ENCODE peak calls at places on chromosomes 1 and 21, in four cellular contexts. E is IMR-90, M is K562, N is GM12878. C is an unnamed sample.

GRCh38 chr1:109623601-109624161 is 4.0 kb downstream of the AMPD2 start:
- DNase-seq in E (no peak), M (no peak), N (no peak), C (no peak)

GRCh38 chr1:22048351-22049192 is 3.9 kb upstream of the CDC42 start:
- DNase-seq in E (peak; percentile 18), M (peak; percentile 88), N (peak; percentile 75), C (no peak)

GRCh38 chr1:51973587-51974474 is 16.7 kb downstream of the RAB3B start:
- DNase-seq in E (peak; percentile 67), M (no peak), N (peak; percentile 30), C (no peak)

GRCh38 chr1:4058706-4059105 is 158.6 kb upstream of the C1orf174 start:
- DNase-seq in E (no peak), M (no peak), N (no peak), C (no peak)

GRCh38 chr1:42935313-42935624 is 23.4 kb downstream of the SLC2A1 start:
- DNase-seq in E (no peak), M (no peak), N (no peak), C (no peak)

GRCh38 chr1:156148236-156148635 is 5.1 kb upstream of the SEMA4A start:
- DNase-seq in E (no peak), M (no peak), N (peak; percentile 62), C (peak; percentile 65)

GRCh38 chr1:160997323-160998038 is 23.5 kb downstream of the F11R start:
- DNase-seq in E (peak; percentile 64), M (peak; percentile 69), N (no peak), C (peak; percentile 90)

GRCh38 chr1:162133566-162133965 is 64.1 kb downstream of the NOS1AP start:
- DNase-seq in E (no peak), M (no peak), N (no peak), C (peak; percentile 42)

GRCh38 chr21:45695086-45695485 is 51.6 kb downstream of the PCBP3 start:
- DNase-seq in E (no peak), M (no peak), N (no peak), C (no peak)

GRCh38 chr21:26758083-26758861 is 86.9 kb downstream of the ADAMTS1 start:
- DNase-seq in E (no peak), M (no peak), N (no peak), C (no peak)

GRCh38 chr1:220921991-220922390 is 42.7 kb downstream of the HLX start:
- DNase-seq in E (no peak), M (no peak), N (no peak), C (no peak)

GRCh38 chr1:22383526-22384291 is 67.9 kb upstream of the ZBTB40 start:
- DNase-seq in E (no peak), M (peak; percentile 66), N (no peak), C (no peak)

GRCh38 chr1:236253918-236254637 is 27.7 kb downstream of the ERO1B start:
- DNase-seq in E (no peak), M (no peak), N (no peak), C (no peak)

GRCh38 chr21:35394634-35395369 is 345.7 kb upstream of the RUNX1 start:
- DNase-seq in E (no peak), M (no peak), N (no peak), C (no peak)

DNA sequence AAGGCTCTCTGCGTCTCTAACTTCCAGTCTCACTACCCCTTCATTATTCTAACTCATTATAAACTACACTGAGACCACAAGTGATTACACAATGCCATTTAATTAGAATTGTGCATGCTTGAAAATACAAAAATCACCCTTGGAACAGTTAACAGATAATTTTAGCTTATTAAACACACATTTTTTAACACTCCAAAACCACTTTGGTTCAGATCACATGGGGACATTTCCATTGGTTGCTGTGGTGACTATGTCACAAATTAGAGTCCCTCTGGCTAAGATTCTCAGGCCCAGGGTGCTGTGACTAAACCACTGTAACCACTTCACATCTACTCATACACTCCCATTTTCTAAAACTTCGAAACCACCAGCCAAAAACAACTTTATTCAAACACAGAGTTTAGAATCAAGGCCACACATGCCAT is 43.0 kb downstream of the JAK1 start:
- DNase-seq in E (no peak), M (no peak), N (no peak), C (no peak)
- TF ChIP-seq CTCF in E (no peak), M (no peak), N (no peak), C (no peak)

GRCh38 chr1:26459573-26460031 is 12.6 kb upstream of the HMGN2 start:
- DNase-seq in E (no peak), M (no peak), N (no peak), C (no peak)
- H3K4me2 ChIP-seq in E (no peak overlapping the region), M (no peak overlapping the region), N (no peak overlapping the region), C (no peak overlapping the region)

GRCh38 chr1:165633624-165634023 is 2.6 kb downstream of the MGST3 start:
- DNase-seq in E (peak; percentile 27), M (no peak), N (no peak), C (peak; percentile 5)
- TF ChIP-seq FOS in E (no peak), M (no peak), N (no peak), C (peak; percentile 41)

DNA sequence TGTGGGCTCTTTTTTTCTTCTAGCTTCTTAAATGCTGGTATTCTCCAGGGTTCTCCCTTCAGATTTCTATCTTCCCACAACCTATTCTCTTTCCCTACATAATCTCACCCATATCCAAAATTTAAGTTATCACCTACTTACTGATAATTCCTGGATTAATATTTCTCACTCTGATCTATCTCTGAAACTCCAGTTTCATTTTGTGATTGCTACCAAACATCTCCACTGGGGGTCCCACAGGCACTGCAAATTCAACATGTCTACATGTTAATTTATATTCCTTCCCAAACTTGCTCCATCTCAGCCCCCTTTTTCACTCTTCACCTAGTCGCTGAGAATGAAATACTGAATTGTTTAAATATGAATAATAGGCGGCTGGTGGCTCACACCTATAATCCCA is 9.9 kb upstream of the C1orf141 start:
- DNase-seq in E (no peak), M (peak; percentile 17), N (no peak), C (no peak)
- TF ChIP-seq CTCF in E (peak; percentile 19), M (peak; percentile 62), N (peak; percentile 49), C (peak; percentile 6)

C was measured in endothelial cell of umbilical vein.